ENCODE peak calls at places on chromosomes 12 and 14, in ten cellular contexts. One of them, this sample, is unnamed.

GRCh38 chr12:131204416-131205311 is 251.0 kb downstream of the ADGRD1 start:
- DNase-seq in activated T-cell treated with anti-CD3 and anti-CD28 coated beads, Interleukin-2, amount 50 U/mL, for 72 hours: no peak
- DNase-seq in NCI-H2107: no peak
- DNase-seq in heart left ventricle: no peak
- DNase-seq in GM10248: peak; percentile 10
- DNase-seq in astrocyte of the spinal cord: no peak
- DNase-seq in mesenteric fat pad: peak; percentile 67
- DNase-seq in activated CD8-positive, alpha-beta memory T cell treated with anti-CD3 and anti-CD28 coated beads for 4 hours: no peak
- DNase-seq in OCI-LY7: no peak
- DNase-seq in AG09309: no peak
- DNase-seq in this sample: peak; percentile 37

GRCh38 chr14:69612014-69612758 is 790 bp downstream of the SUSD6 start:
- DNase-seq in mesenteric fat pad: no peak
- DNase-seq in OCI-LY7: peak; percentile 61
- DNase-seq in GM10248: no peak
- DNase-seq in activated CD8-positive, alpha-beta memory T cell treated with anti-CD3 and anti-CD28 coated beads for 4 hours: no peak
- DNase-seq in astrocyte of the spinal cord: peak; percentile 29
- DNase-seq in NCI-H2107: no peak
- DNase-seq in activated T-cell treated with anti-CD3 and anti-CD28 coated beads, Interleukin-2, amount 50 U/mL, for 72 hours: peak; percentile 53
- DNase-seq in heart left ventricle: peak; percentile 37
- DNase-seq in AG09309: no peak
- DNase-seq in this sample: no peak

GRCh38 chr14:57754558-57754957 is 111.3 kb downstream of the SLC35F4 start:
- DNase-seq in OCI-LY7: no peak
- DNase-seq in GM10248: no peak
- DNase-seq in NCI-H2107: no peak
- DNase-seq in astrocyte of the spinal cord: no peak
- DNase-seq in activated T-cell treated with anti-CD3 and anti-CD28 coated beads, Interleukin-2, amount 50 U/mL, for 72 hours: no peak
- DNase-seq in AG09309: no peak
- DNase-seq in activated CD8-positive, alpha-beta memory T cell treated with anti-CD3 and anti-CD28 coated beads for 4 hours: no peak
- DNase-seq in heart left ventricle: no peak
- DNase-seq in mesenteric fat pad: no peak
- DNase-seq in this sample: no peak

GRCh38 chr12:127340381-127340780 is 926.6 kb upstream of the TMEM132C start:
- DNase-seq in OCI-LY7: no peak
- DNase-seq in activated T-cell treated with anti-CD3 and anti-CD28 coated beads, Interleukin-2, amount 50 U/mL, for 72 hours: no peak
- DNase-seq in NCI-H2107: no peak
- DNase-seq in activated CD8-positive, alpha-beta memory T cell treated with anti-CD3 and anti-CD28 coated beads for 4 hours: no peak
- DNase-seq in AG09309: no peak
- DNase-seq in heart left ventricle: no peak
- DNase-seq in mesenteric fat pad: no peak
- DNase-seq in GM10248: no peak
- DNase-seq in astrocyte of the spinal cord: no peak
- DNase-seq in this sample: no peak

GRCh38 chr14:106489112-106489881 is 962.9 kb downstream of the TMEM121 start:
- DNase-seq in GM10248: no peak
- DNase-seq in astrocyte of the spinal cord: no peak
- DNase-seq in activated T-cell treated with anti-CD3 and anti-CD28 coated beads, Interleukin-2, amount 50 U/mL, for 72 hours: peak; percentile 70
- DNase-seq in heart left ventricle: no peak
- DNase-seq in OCI-LY7: no peak
- DNase-seq in NCI-H2107: no peak
- DNase-seq in activated CD8-positive, alpha-beta memory T cell treated with anti-CD3 and anti-CD28 coated beads for 4 hours: no peak
- DNase-seq in AG09309: no peak
- DNase-seq in mesenteric fat pad: no peak
- DNase-seq in this sample: no peak

GRCh38 chr12:1934068-1934467 is 15.6 kb upstream of the CACNA2D4 start:
- DNase-seq in activated CD8-positive, alpha-beta memory T cell treated with anti-CD3 and anti-CD28 coated beads for 4 hours: no peak
- DNase-seq in activated T-cell treated with anti-CD3 and anti-CD28 coated beads, Interleukin-2, amount 50 U/mL, for 72 hours: no peak
- DNase-seq in GM10248: no peak
- DNase-seq in mesenteric fat pad: no peak
- DNase-seq in astrocyte of the spinal cord: no peak
- DNase-seq in AG09309: no peak
- DNase-seq in heart left ventricle: no peak
- DNase-seq in OCI-LY7: no peak
- DNase-seq in NCI-H2107: no peak
- DNase-seq in this sample: no peak

GRCh38 chr14:22099942-22100763 is 426.5 kb upstream of the OR4E1 start:
- DNase-seq in heart left ventricle: peak; percentile 38
- DNase-seq in NCI-H2107: peak; percentile 36
- DNase-seq in activated T-cell treated with anti-CD3 and anti-CD28 coated beads, Interleukin-2, amount 50 U/mL, for 72 hours: peak; percentile 46
- DNase-seq in activated CD8-positive, alpha-beta memory T cell treated with anti-CD3 and anti-CD28 coated beads for 4 hours: peak; percentile 16
- DNase-seq in astrocyte of the spinal cord: peak; percentile 51
- DNase-seq in AG09309: no peak
- DNase-seq in GM10248: peak; percentile 32
- DNase-seq in OCI-LY7: peak; percentile 52
- DNase-seq in mesenteric fat pad: no peak
- DNase-seq in this sample: peak; percentile 79

GRCh38 chr12:108832730-108833354 is 24.5 kb downstream of the SSH1 start:
- DNase-seq in OCI-LY7: no peak
- DNase-seq in activated CD8-positive, alpha-beta memory T cell treated with anti-CD3 and anti-CD28 coated beads for 4 hours: no peak
- DNase-seq in heart left ventricle: no peak
- DNase-seq in NCI-H2107: no peak
- DNase-seq in AG09309: peak; percentile 85
- DNase-seq in activated T-cell treated with anti-CD3 and anti-CD28 coated beads, Interleukin-2, amount 50 U/mL, for 72 hours: no peak
- DNase-seq in mesenteric fat pad: no peak
- DNase-seq in GM10248: no peak
- DNase-seq in astrocyte of the spinal cord: peak; percentile 93
- DNase-seq in this sample: no peak

GRCh38 chr12:80195143-80195726 is 95.9 kb downstream of the OTOGL start:
- DNase-seq in activated T-cell treated with anti-CD3 and anti-CD28 coated beads, Interleukin-2, amount 50 U/mL, for 72 hours: no peak
- DNase-seq in heart left ventricle: no peak
- DNase-seq in GM10248: no peak
- DNase-seq in astrocyte of the spinal cord: peak; percentile 74
- DNase-seq in NCI-H2107: no peak
- DNase-seq in AG09309: peak; percentile 56
- DNase-seq in activated CD8-positive, alpha-beta memory T cell treated with anti-CD3 and anti-CD28 coated beads for 4 hours: no peak
- DNase-seq in mesenteric fat pad: no peak
- DNase-seq in OCI-LY7: peak; percentile 14
- DNase-seq in this sample: no peak

GRCh38 chr14:76376409-76376877 is 506 bp downstream of the ESRRB start:
- DNase-seq in astrocyte of the spinal cord: no peak
- DNase-seq in AG09309: no peak
- DNase-seq in mesenteric fat pad: no peak
- DNase-seq in GM10248: no peak
- DNase-seq in NCI-H2107: no peak
- DNase-seq in OCI-LY7: no peak
- DNase-seq in activated T-cell treated with anti-CD3 and anti-CD28 coated beads, Interleukin-2, amount 50 U/mL, for 72 hours: no peak
- DNase-seq in activated CD8-positive, alpha-beta memory T cell treated with anti-CD3 and anti-CD28 coated beads for 4 hours: no peak
- DNase-seq in heart left ventricle: no peak
- DNase-seq in this sample: no peak

GRCh38 chr12:68932701-68933563 is at the start of gene CPM:
- DNase-seq in GM10248: peak; percentile 85
- DNase-seq in NCI-H2107: no peak
- DNase-seq in OCI-LY7: peak; percentile 58
- DNase-seq in mesenteric fat pad: peak; percentile 92
- DNase-seq in activated CD8-positive, alpha-beta memory T cell treated with anti-CD3 and anti-CD28 coated beads for 4 hours: peak; percentile 32
- DNase-seq in heart left ventricle: peak; percentile 69
- DNase-seq in activated T-cell treated with anti-CD3 and anti-CD28 coated beads, Interleukin-2, amount 50 U/mL, for 72 hours: peak; percentile 85
- DNase-seq in AG09309: no peak
- DNase-seq in astrocyte of the spinal cord: no peak
- DNase-seq in this sample: peak; percentile 79

GRCh38 chr12:94266796-94267529 is 118.6 kb downstream of the PLXNC1 start:
- DNase-seq in NCI-H2107: no peak
- DNase-seq in OCI-LY7: no peak
- DNase-seq in activated CD8-positive, alpha-beta memory T cell treated with anti-CD3 and anti-CD28 coated beads for 4 hours: no peak
- DNase-seq in activated T-cell treated with anti-CD3 and anti-CD28 coated beads, Interleukin-2, amount 50 U/mL, for 72 hours: no peak
- DNase-seq in heart left ventricle: no peak
- DNase-seq in mesenteric fat pad: no peak
- DNase-seq in astrocyte of the spinal cord: peak; percentile 53
- DNase-seq in GM10248: no peak
- DNase-seq in AG09309: peak; percentile 88
- DNase-seq in this sample: no peak

GRCh38 chr12:108649668-108650067 is 16.0 kb upstream of the SELPLG start:
- DNase-seq in heart left ventricle: no peak
- DNase-seq in OCI-LY7: no peak
- DNase-seq in mesenteric fat pad: no peak
- DNase-seq in AG09309: peak; percentile 58
- DNase-seq in activated T-cell treated with anti-CD3 and anti-CD28 coated beads, Interleukin-2, amount 50 U/mL, for 72 hours: no peak
- DNase-seq in activated CD8-positive, alpha-beta memory T cell treated with anti-CD3 and anti-CD28 coated beads for 4 hours: no peak
- DNase-seq in astrocyte of the spinal cord: peak; percentile 95
- DNase-seq in NCI-H2107: no peak
- DNase-seq in GM10248: no peak
- DNase-seq in this sample: no peak

GRCh38 chr14:85293820-85294219 is 236.1 kb upstream of the FLRT2 start:
- DNase-seq in OCI-LY7: no peak
- DNase-seq in astrocyte of the spinal cord: no peak
- DNase-seq in GM10248: no peak
- DNase-seq in activated CD8-positive, alpha-beta memory T cell treated with anti-CD3 and anti-CD28 coated beads for 4 hours: no peak
- DNase-seq in AG09309: no peak
- DNase-seq in mesenteric fat pad: no peak
- DNase-seq in heart left ventricle: no peak
- DNase-seq in NCI-H2107: no peak
- DNase-seq in activated T-cell treated with anti-CD3 and anti-CD28 coated beads, Interleukin-2, amount 50 U/mL, for 72 hours: no peak
- DNase-seq in this sample: no peak

GRCh38 chr12:51210690-51211395 is 7.0 kb downstream of the POU6F1 start:
- DNase-seq in activated T-cell treated with anti-CD3 and anti-CD28 coated beads, Interleukin-2, amount 50 U/mL, for 72 hours: no peak
- DNase-seq in AG09309: no peak
- DNase-seq in heart left ventricle: no peak
- DNase-seq in activated CD8-positive, alpha-beta memory T cell treated with anti-CD3 and anti-CD28 coated beads for 4 hours: no peak
- DNase-seq in mesenteric fat pad: no peak
- DNase-seq in GM10248: no peak
- DNase-seq in astrocyte of the spinal cord: no peak
- DNase-seq in OCI-LY7: no peak
- DNase-seq in NCI-H2107: no peak
- DNase-seq in this sample: no peak

GRCh38 chr12:107319536-107320030 is 226.2 kb upstream of the CRY1 start:
- DNase-seq in GM10248: no peak
- DNase-seq in mesenteric fat pad: no peak
- DNase-seq in activated CD8-positive, alpha-beta memory T cell treated with anti-CD3 and anti-CD28 coated beads for 4 hours: no peak
- DNase-seq in AG09309: no peak
- DNase-seq in astrocyte of the spinal cord: no peak
- DNase-seq in activated T-cell treated with anti-CD3 and anti-CD28 coated beads, Interleukin-2, amount 50 U/mL, for 72 hours: peak; percentile 37
- DNase-seq in OCI-LY7: no peak
- DNase-seq in NCI-H2107: no peak
- DNase-seq in heart left ventricle: no peak
- DNase-seq in this sample: no peak

GRCh38 chr12:52402377-52402776 is 3.8 kb downstream of the KRT82 start:
- DNase-seq in OCI-LY7: no peak
- DNase-seq in astrocyte of the spinal cord: no peak
- DNase-seq in heart left ventricle: no peak
- DNase-seq in activated CD8-positive, alpha-beta memory T cell treated with anti-CD3 and anti-CD28 coated beads for 4 hours: no peak
- DNase-seq in mesenteric fat pad: no peak
- DNase-seq in NCI-H2107: no peak
- DNase-seq in GM10248: no peak
- DNase-seq in AG09309: no peak
- DNase-seq in activated T-cell treated with anti-CD3 and anti-CD28 coated beads, Interleukin-2, amount 50 U/mL, for 72 hours: no peak
- DNase-seq in this sample: no peak

GRCh38 chr12:113197518-113198077 is 12.1 kb downstream of the RITA1 start:
- DNase-seq in OCI-LY7: peak; percentile 43
- DNase-seq in NCI-H2107: no peak
- DNase-seq in heart left ventricle: no peak
- DNase-seq in mesenteric fat pad: no peak
- DNase-seq in GM10248: no peak
- DNase-seq in astrocyte of the spinal cord: no peak
- DNase-seq in AG09309: no peak
- DNase-seq in activated T-cell treated with anti-CD3 and anti-CD28 coated beads, Interleukin-2, amount 50 U/mL, for 72 hours: no peak
- DNase-seq in activated CD8-positive, alpha-beta memory T cell treated with anti-CD3 and anti-CD28 coated beads for 4 hours: no peak
- DNase-seq in this sample: no peak

GRCh38 chr14:52266179-52266578 is 1.3 kb upstream of the PTGDR start:
- DNase-seq in NCI-H2107: no peak
- DNase-seq in OCI-LY7: no peak
- DNase-seq in GM10248: no peak
- DNase-seq in activated T-cell treated with anti-CD3 and anti-CD28 coated beads, Interleukin-2, amount 50 U/mL, for 72 hours: no peak
- DNase-seq in astrocyte of the spinal cord: peak; percentile 66
- DNase-seq in mesenteric fat pad: no peak
- DNase-seq in AG09309: peak; percentile 56
- DNase-seq in activated CD8-positive, alpha-beta memory T cell treated with anti-CD3 and anti-CD28 coated beads for 4 hours: no peak
- DNase-seq in heart left ventricle: peak; percentile 58
- DNase-seq in this sample: no peak

GRCh38 chr14:74977901-74978385 is 22.5 kb upstream of the PGF start:
- DNase-seq in OCI-LY7: no peak
- DNase-seq in mesenteric fat pad: no peak
- DNase-seq in heart left ventricle: no peak
- DNase-seq in GM10248: no peak
- DNase-seq in activated T-cell treated with anti-CD3 and anti-CD28 coated beads, Interleukin-2, amount 50 U/mL, for 72 hours: no peak
- DNase-seq in astrocyte of the spinal cord: no peak
- DNase-seq in activated CD8-positive, alpha-beta memory T cell treated with anti-CD3 and anti-CD28 coated beads for 4 hours: no peak
- DNase-seq in NCI-H2107: no peak
- DNase-seq in AG09309: no peak
- DNase-seq in this sample: no peak

GRCh38 chr14:90060965-90061848 is 587 bp upstream of the KCNK13 start:
- DNase-seq in activated T-cell treated with anti-CD3 and anti-CD28 coated beads, Interleukin-2, amount 50 U/mL, for 72 hours: peak; percentile 33
- DNase-seq in OCI-LY7: no peak
- DNase-seq in heart left ventricle: peak; percentile 36
- DNase-seq in AG09309: no peak
- DNase-seq in mesenteric fat pad: no peak
- DNase-seq in activated CD8-positive, alpha-beta memory T cell treated with anti-CD3 and anti-CD28 coated beads for 4 hours: no peak
- DNase-seq in astrocyte of the spinal cord: no peak
- DNase-seq in GM10248: peak; percentile 38
- DNase-seq in NCI-H2107: no peak
- DNase-seq in this sample: no peak